ENCODE peak calls at places on chromosome 12, in eight cellular contexts. V, U, F, Q, N, W, E and A are unnamed samples.

GRCh38 chr12:91180577-91180976 is 2.0 kb downstream of the DCN start:
- DNase-seq in N (no peak), Q (no peak), F (no peak), E (peak), V (no peak), W (no peak), U (peak), A (no peak)

GRCh38 chr12:15662983-15663659 is 126.1 kb downstream of the EPS8 start:
- DNase-seq in N (no peak), Q (no peak), F (no peak), V (no peak), U (no peak), W (no peak), E (no peak), A (no peak)

GRCh38 chr12:121792607-121793500 is 634 bp downstream of the RHOF start:
- DNase-seq in N (peak), W (no peak), U (no peak), Q (no peak), V (peak), F (no peak), E (peak), A (peak)

GRCh38 chr12:19014243-19014642 is 115.3 kb upstream of the PLEKHA5 start:
- DNase-seq in V (no peak), U (no peak), E (no peak), N (no peak), Q (peak), W (no peak), F (no peak), A (no peak)

GRCh38 chr12:5388581-5389535 is 43.0 kb upstream of the NTF3 start:
- DNase-seq in V (no peak), E (no peak), W (no peak), Q (no peak), U (peak), F (no peak), N (no peak), A (no peak)

GRCh38 chr12:11795910-11796459 is 146.5 kb downstream of the ETV6 start:
- DNase-seq in F (peak), N (no peak), W (peak), V (peak), E (no peak), U (peak), Q (no peak), A (no peak)

GRCh38 chr12:116592116-116592637 is 33.0 kb downstream of the MAP1LC3B2 start:
- DNase-seq in W (no peak), N (peak), U (no peak), Q (no peak), F (peak), V (no peak), E (peak), A (no peak)

GRCh38 chr12:105983622-105984325 is 155.0 kb downstream of the NUAK1 start:
- DNase-seq in U (peak), Q (no peak), W (no peak), N (no peak), E (no peak), V (no peak), F (no peak), A (no peak)

GRCh38 chr12:22287776-22288621 is 46.5 kb downstream of the ST8SIA1 start:
- DNase-seq in V (peak), Q (no peak), F (no peak), U (no peak), E (no peak), W (peak), N (no peak), A (no peak)

GRCh38 chr12:56634242-56634836 is 4.2 kb upstream of the BAZ2A start:
- DNase-seq in E (peak), F (peak), Q (no peak), V (peak), W (peak), N (peak), U (no peak), A (no peak)

GRCh38 chr12:18430425-18431048 is 169.2 kb downstream of the PIK3C2G start:
- DNase-seq in N (peak), E (peak), W (peak), F (peak), U (peak), Q (peak), V (peak), A (no peak)

GRCh38 chr12:113857371-113857770 is 108.8 kb downstream of the RBM19 start:
- DNase-seq in E (no peak), U (no peak), F (no peak), W (no peak), V (no peak), N (peak), Q (peak), A (no peak)

GRCh38 chr12:30610718-30611117 is 85.0 kb downstream of the IPO8 start:
- DNase-seq in V (peak), W (no peak), N (no peak), Q (no peak), U (no peak), E (no peak), F (no peak), A (no peak)

GRCh38 chr12:110860833-110861291 is 14.1 kb downstream of the CCDC63 start:
- DNase-seq in Q (no peak), E (no peak), W (peak), N (no peak), F (no peak), U (no peak), V (peak), A (no peak)

GRCh38 chr12:120689397-120690082 is 2.6 kb downstream of the MLEC start:
- DNase-seq in E (no peak), Q (no peak), F (peak), V (peak), N (no peak), W (no peak), U (peak), A (no peak)

GRCh38 chr12:127926004-127926403 is 341.0 kb upstream of the TMEM132C start:
- DNase-seq in V (peak), E (peak), F (no peak), U (no peak), Q (peak), N (peak), W (peak), A (no peak)

GRCh38 chr12:15712823-15713663 is 76.1 kb downstream of the EPS8 start:
- DNase-seq in N (peak), F (peak), W (no peak), Q (no peak), V (no peak), U (no peak), E (peak), A (no peak)

GRCh38 chr12:15982921-15983320 is 71.8 kb downstream of the DERA start:
- DNase-seq in N (no peak), W (no peak), U (no peak), E (no peak), V (no peak), F (no peak), Q (no peak), A (no peak)

GRCh38 chr12:20154060-20154459 is 214.3 kb upstream of the PDE3A start:
- DNase-seq in F (no peak), W (no peak), N (no peak), E (no peak), Q (no peak), U (no peak), V (no peak), A (no peak)

GRCh38 chr12:26726956-26727355 is 106.0 kb downstream of the ITPR2 start:
- DNase-seq in U (no peak), N (no peak), E (no peak), W (no peak), V (no peak), F (no peak), Q (no peak), A (no peak)

GRCh38 chr12:107349008-107349747 is 255.8 kb upstream of the CRY1 start:
- DNase-seq in F (peak), N (no peak), W (peak), E (peak), Q (peak), V (peak), U (peak), A (no peak)

GRCh38 chr12:45828402-45828801 is 98.9 kb downstream of the ARID2 start:
- DNase-seq in F (no peak), N (no peak), Q (no peak), V (no peak), E (no peak), U (no peak), W (no peak), A (no peak)

GRCh38 chr12:31629756-31630732 is 29.4 kb upstream of the ETFBKMT start:
- DNase-seq in E (peak), N (peak), W (no peak), V (no peak), Q (no peak), U (no peak), F (peak), A (no peak)

GRCh38 chr12:30996752-30997151 is 70.2 kb downstream of the TSPAN11 start:
- DNase-seq in V (no peak), E (no peak), Q (no peak), N (no peak), F (no peak), U (no peak), W (no peak), A (no peak)

GRCh38 chr12:127559349-127560040 is 707.5 kb upstream of the TMEM132C start:
- DNase-seq in V (peak), U (peak), F (peak), Q (peak), W (peak), N (no peak), E (peak), A (peak)

GRCh38 chr12:131432532-131433260 is 278.2 kb upstream of the SFSWAP start:
- DNase-seq in F (no peak), W (peak), Q (no peak), V (no peak), N (no peak), E (no peak), U (no peak), A (peak)

GRCh38 chr12:53558631-53559030 is 51.3 kb upstream of the NPFF start:
- DNase-seq in F (no peak), U (no peak), Q (no peak), V (no peak), W (no peak), E (no peak), N (no peak), A (no peak)

GRCh38 chr12:30457621-30458289 is 237.9 kb downstream of the IPO8 start:
- DNase-seq in F (no peak), N (no peak), E (peak), Q (peak), U (peak), W (peak), V (peak), A (no peak)

GRCh38 chr12:33427071-33427470 is 12.5 kb downstream of the SYT10 start:
- DNase-seq in N (no peak), E (peak), F (peak), V (peak), Q (no peak), W (peak), U (no peak), A (no peak)

GRCh38 chr12:62785941-62786559 is 148.9 kb downstream of the PPM1H start:
- DNase-seq in W (no peak), V (no peak), Q (peak), E (peak), U (peak), N (peak), F (no peak), A (no peak)

GRCh38 chr12:103840399-103840880 is 594 bp downstream of the NT5DC3 start:
- DNase-seq in V (peak), F (peak), E (no peak), N (peak), Q (no peak), W (no peak), U (peak), A (peak)

GRCh38 chr12:47361389-47362031 is 281.8 kb upstream of the AMIGO2 start:
- DNase-seq in U (no peak), Q (no peak), F (no peak), N (no peak), E (no peak), W (no peak), V (peak), A (peak)

GRCh38 chr12:78260976-78261375 is 430.3 kb downstream of the NAV3 start:
- DNase-seq in V (no peak), F (no peak), Q (no peak), N (no peak), W (no peak), U (no peak), E (no peak), A (no peak)

GRCh38 chr12:48291511-48291910 is 59.2 kb downstream of the ZNF641 start:
- DNase-seq in E (no peak), F (no peak), N (no peak), Q (no peak), V (peak), U (no peak), W (no peak), A (no peak)

GRCh38 chr12:106522708-106523107 is 60.1 kb upstream of the RFX4 start:
- DNase-seq in F (no peak), U (no peak), Q (no peak), E (peak), W (no peak), N (no peak), V (peak), A (no peak)

GRCh38 chr12:76272292-76272691 is 75.9 kb downstream of the BBS10 start:
- DNase-seq in N (no peak), Q (no peak), U (no peak), V (no peak), F (no peak), E (no peak), W (no peak), A (no peak)

GRCh38 chr12:39369756-39370155 is 73.2 kb downstream of the KIF21A start:
- DNase-seq in V (no peak), E (no peak), Q (no peak), U (no peak), W (no peak), N (no peak), F (no peak), A (no peak)

GRCh38 chr12:9869307-9870161 is at the start of gene CLEC2B:
- DNase-seq in N (no peak), V (no peak), E (peak), U (peak), Q (no peak), F (no peak), W (peak), A (no peak)

GRCh38 chr12:66679441-66680069 is 679 bp upstream of the GRIP1 start:
- DNase-seq in N (no peak), W (no peak), U (no peak), E (no peak), Q (no peak), F (no peak), V (peak), A (no peak)

GRCh38 chr12:4911316-4911994 is 1.8 kb downstream of the KCNA1 start:
- DNase-seq in V (no peak), F (no peak), E (no peak), W (no peak), Q (no peak), U (no peak), N (no peak), A (no peak)